ENCODE peak calls at places on chromosomes 4 and X, in five cellular contexts. One of them, this sample, is unnamed.
A peak's percentile ranks its signal among the peaks of the same experiment; 100 is the strongest.

GRCh38 chr4:21113496-21114213 is 413.4 kb downstream of the PACRGL start:
- DNase-seq in T-helper 2 cell: no peak
- DNase-seq in T47D: no peak
- DNase-seq in AG08396: no peak
- DNase-seq in posterior cingulate gyrus: no peak
- DNase-seq in this sample: no peak

GRCh38 chrX:134460005-134460860 is at the start of gene HPRT1:
- DNase-seq in T-helper 2 cell: peak; percentile 71
- DNase-seq in T47D: peak; percentile 70
- DNase-seq in AG08396: peak; percentile 82
- DNase-seq in posterior cingulate gyrus: peak; percentile 67
- DNase-seq in this sample: peak; percentile 90

GRCh38 chr4:111813565-111814140 is 331.6 kb upstream of the FAM241A start:
- DNase-seq in T-helper 2 cell: no peak
- DNase-seq in T47D: no peak
- DNase-seq in AG08396: no peak
- DNase-seq in posterior cingulate gyrus: no peak
- DNase-seq in this sample: peak; percentile 23

GRCh38 chr4:138251904-138252303 is 9.8 kb upstream of the SLC7A11 start:
- DNase-seq in T-helper 2 cell: no peak
- DNase-seq in T47D: no peak
- DNase-seq in AG08396: no peak
- DNase-seq in posterior cingulate gyrus: no peak
- DNase-seq in this sample: no peak

GRCh38 chr4:20431422-20432014 is 179.8 kb downstream of the SLIT2 start:
- DNase-seq in T-helper 2 cell: no peak
- DNase-seq in T47D: no peak
- DNase-seq in AG08396: no peak
- DNase-seq in posterior cingulate gyrus: no peak
- DNase-seq in this sample: no peak

GRCh38 chr4:156154978-156155377 is 201.3 kb upstream of the CTSO start:
- DNase-seq in T-helper 2 cell: no peak
- DNase-seq in T47D: no peak
- DNase-seq in AG08396: peak; percentile 6
- DNase-seq in posterior cingulate gyrus: no peak
- DNase-seq in this sample: no peak

GRCh38 chrX:74804574-74804973 is 120.7 kb downstream of the NEXMIF start:
- DNase-seq in T-helper 2 cell: no peak
- DNase-seq in T47D: no peak
- DNase-seq in AG08396: no peak
- DNase-seq in posterior cingulate gyrus: no peak
- DNase-seq in this sample: no peak

GRCh38 chrX:1357993-1358392 is 21.4 kb downstream of the IL3RA start:
- DNase-seq in T-helper 2 cell: no peak
- DNase-seq in T47D: no peak
- DNase-seq in AG08396: no peak
- DNase-seq in posterior cingulate gyrus: no peak
- DNase-seq in this sample: no peak

GRCh38 chrX:112840382-112841113 is at the start of gene AMOT:
- DNase-seq in T-helper 2 cell: peak; percentile 58
- DNase-seq in T47D: peak; percentile 64
- DNase-seq in AG08396: peak; percentile 71
- DNase-seq in posterior cingulate gyrus: peak; percentile 65
- DNase-seq in this sample: peak; percentile 91

GRCh38 chrX:55841962-55842752 is 124.6 kb downstream of the RRAGB start:
- DNase-seq in T-helper 2 cell: no peak
- DNase-seq in T47D: peak; percentile 39
- DNase-seq in AG08396: no peak
- DNase-seq in posterior cingulate gyrus: no peak
- DNase-seq in this sample: no peak

GRCh38 chr4:72959411-72959810 is 110.1 kb downstream of the COX18 start:
- DNase-seq in T-helper 2 cell: no peak
- DNase-seq in T47D: peak; percentile 70
- DNase-seq in AG08396: no peak
- DNase-seq in posterior cingulate gyrus: no peak
- DNase-seq in this sample: no peak